ENCODE peak calls at places on chromosomes 16 and 17, in nine cellular contexts. G is WTC11; C is occipital lobe; N is omental fat pad; Z is EL; R is cardiac septum; P is RPMI8226; S is GM23248; L is activated T-cell treated with anti-CD3 and anti-CD28 coated beads, Interleukin-2, amount 50 U/mL, for 24 hours. F is an unnamed sample.

GRCh38 chr17:79330229-79330628 is 255.6 kb downstream of the ENGASE start:
- DNase-seq in G (no peak), C (no peak), N (no peak), Z (no peak), R (no peak), P (no peak), S (no peak), L (no peak), F (no peak)

GRCh38 chr17:6755731-6756184 is at the start of gene XAF1:
- DNase-seq in G (no peak), C (no peak), N (no peak), Z (peak), R (peak), P (peak), S (peak), L (peak), F (peak)

GRCh38 chr16:83717308-83717707 is 90.5 kb upstream of the HSBP1 start:
- DNase-seq in G (peak), C (no peak), N (no peak), Z (peak), R (no peak), P (no peak), S (no peak), L (no peak), F (no peak)

GRCh38 chr17:7885357-7886226 is 3.0 kb upstream of the CHD3 start:
- DNase-seq in G (peak), C (no peak), N (no peak), Z (peak), R (peak), P (peak), S (peak), L (peak), F (peak)

GRCh38 chr16:14005335-14005734 is 65.8 kb upstream of the MRTFB start:
- DNase-seq in G (no peak), C (no peak), N (no peak), Z (no peak), R (no peak), P (no peak), S (no peak), L (no peak), F (no peak)

GRCh38 chr16:9932919-9933653 is 249.1 kb downstream of the GRIN2A start:
- DNase-seq in G (no peak), C (no peak), N (no peak), Z (no peak), R (no peak), P (no peak), S (no peak), L (no peak), F (no peak)

GRCh38 chr16:55576369-55576768 is 9.9 kb downstream of the CAPNS2 start:
- DNase-seq in G (no peak), C (no peak), N (no peak), Z (no peak), R (no peak), P (no peak), S (no peak), L (no peak), F (no peak)

GRCh38 chr17:76700290-76700626 is 10.5 kb downstream of the MXRA7 start:
- DNase-seq in G (no peak), C (no peak), N (no peak), Z (no peak), R (no peak), P (no peak), S (peak), L (no peak), F (no peak)

GRCh38 chr16:50096791-50097190 is 31.0 kb downstream of the HEATR3 start:
- DNase-seq in G (no peak), C (no peak), N (no peak), Z (peak), R (no peak), P (no peak), S (peak), L (no peak), F (no peak)

GRCh38 chr16:4415538-4416199 is 727 bp downstream of the CORO7 start:
- DNase-seq in G (peak), C (no peak), N (no peak), Z (peak), R (peak), P (peak), S (peak), L (peak), F (peak)

GRCh38 chr16:24309222-24309905 is 53.2 kb downstream of the CACNG3 start:
- DNase-seq in G (no peak), C (no peak), N (no peak), Z (peak), R (no peak), P (peak), S (peak), L (peak), F (no peak)

GRCh38 chr17:76523084-76524037 is 14.1 kb downstream of the CYGB start:
- DNase-seq in G (peak), C (peak), N (no peak), Z (peak), R (peak), P (peak), S (peak), L (peak), F (peak)

GRCh38 chr16:11835309-11835708 is 16.0 kb downstream of the RSL1D1 start:
- DNase-seq in G (no peak), C (no peak), N (no peak), Z (no peak), R (no peak), P (no peak), S (no peak), L (no peak), F (peak)

GRCh38 chr16:56231-56927 is 2.8 kb downstream of the SNRNP25 start:
- DNase-seq in G (no peak), C (no peak), N (no peak), Z (no peak), R (no peak), P (no peak), S (no peak), L (no peak), F (no peak)

GRCh38 chr16:17803625-17804410 is 333.1 kb upstream of the XYLT1 start:
- DNase-seq in G (no peak), C (no peak), N (no peak), Z (peak), R (no peak), P (no peak), S (peak), L (no peak), F (no peak)

GRCh38 chr17:48259710-48260291 is 152.2 kb downstream of the SNX11 start:
- DNase-seq in G (no peak), C (no peak), N (no peak), Z (peak), R (no peak), P (peak), S (peak), L (no peak), F (no peak)

GRCh38 chr17:27207073-27207511 is 86.8 kb upstream of the WSB1 start:
- DNase-seq in G (no peak), C (no peak), N (no peak), Z (peak), R (no peak), P (no peak), S (peak), L (no peak), F (no peak)

GRCh38 chr16:55534773-55535172 is 25.9 kb downstream of the LPCAT2 start:
- DNase-seq in G (no peak), C (no peak), N (no peak), Z (no peak), R (no peak), P (peak), S (no peak), L (no peak), F (no peak)

GRCh38 chr17:51508048-51508447 is 247.7 kb downstream of the UTP18 start:
- DNase-seq in G (no peak), C (no peak), N (no peak), Z (no peak), R (no peak), P (no peak), S (no peak), L (no peak), F (no peak)

GRCh38 chr16:48959204-48959603 is 322.4 kb downstream of the CBLN1 start:
- DNase-seq in G (no peak), C (no peak), N (no peak), Z (no peak), R (no peak), P (peak), S (no peak), L (no peak), F (no peak)